ENCODE peak calls at places on chromosomes 3 and 15, in five cellular contexts. I, W, J, M and C are unnamed samples.

GRCh38 chr3:9793161-9793781 is 389 bp downstream of the ARPC4 start:
- DNase-seq in M (peak; percentile 16), J (peak; percentile 40), W (no peak), I (no peak), C (no peak)

GRCh38 chr3:180283251-180283650 is 246.5 kb upstream of the PEX5L start:
- DNase-seq in I (no peak), M (no peak), W (no peak), J (no peak), C (no peak)

GRCh38 chr3:66993082-66993481 is 5.0 kb upstream of the KBTBD8 start:
- DNase-seq in M (no peak), W (no peak), J (no peak), I (no peak), C (no peak)

GRCh38 chr3:115974940-115975339 is 351.6 kb downstream of the GAP43 start:
- DNase-seq in J (no peak), I (no peak), W (no peak), M (no peak), C (no peak)

GRCh38 chr3:98733778-98734281 is 29.3 kb upstream of the ST3GAL6 start:
- DNase-seq in J (peak; percentile 29), W (no peak), I (no peak), M (no peak), C (no peak)

GRCh38 chr3:136752046-136752326 is 192 bp downstream of the STAG1 start:
- DNase-seq in M (no peak), I (no peak), J (no peak), W (peak; percentile 16), C (no peak)

GRCh38 chr15:31970007-31970406 is 60.3 kb upstream of the CHRNA7 start:
- DNase-seq in J (no peak), M (no peak), I (no peak), W (no peak), C (no peak)

GRCh38 chr3:144264350-144264749 is 292.7 kb downstream of the DIPK2A start:
- DNase-seq in J (no peak), M (no peak), I (no peak), W (no peak), C (no peak)

GRCh38 chr3:154122096-154122911 is 1.1 kb downstream of the ARHGEF26 start:
- DNase-seq in I (no peak), M (no peak), J (no peak), W (no peak), C (no peak)

GRCh38 chr3:170128977-170129431 is 52.5 kb downstream of the PHC3 start:
- DNase-seq in I (no peak), M (no peak), J (no peak), W (no peak), C (no peak)

GRCh38 chr15:63054985-63055384 is 12.4 kb downstream of the TPM1 start:
- DNase-seq in M (no peak), I (no peak), J (no peak), W (no peak), C (no peak)

GRCh38 chr3:138776961-138777360 is 57.8 kb downstream of the PIK3CB start:
- DNase-seq in M (no peak), I (no peak), J (no peak), W (no peak), C (no peak)

GRCh38 chr3:65984975-65985374 is 53.7 kb downstream of the MAGI1 start:
- DNase-seq in W (no peak), M (no peak), I (no peak), J (no peak), C (no peak)

GRCh38 chr3:10273697-10274305 is 18.9 kb downstream of the GHRL start:
- DNase-seq in I (no peak), W (no peak), J (no peak), M (no peak), C (no peak)

GRCh38 chr3:170531557-170532335 is 54.1 kb downstream of the SLC7A14 start:
- DNase-seq in W (no peak), J (no peak), I (no peak), M (no peak), C (no peak)

GRCh38 chr3:194204036-194204792 is 68.3 kb downstream of the HES1 start:
- DNase-seq in I (no peak), M (peak; percentile 60), W (no peak), J (no peak), C (no peak)

GRCh38 chr15:84859143-84859542 is 25.3 kb upstream of the SLC28A1 start:
- DNase-seq in J (no peak), M (peak; percentile 90), I (no peak), W (no peak), C (no peak)

GRCh38 chr15:92087211-92087610 is 233.7 kb downstream of the SLCO3A1 start:
- DNase-seq in M (no peak), J (no peak), W (no peak), I (no peak), C (no peak)

GRCh38 chr3:196431193-196432136 is 762 bp downstream of the UBXN7 start:
- DNase-seq in M (peak; percentile 37), I (peak; percentile 33), J (peak; percentile 40), W (no peak), C (no peak)

GRCh38 chr15:61083781-61084134 is 145.3 kb downstream of the RORA start:
- DNase-seq in M (no peak), W (no peak), I (no peak), J (no peak), C (no peak)

GRCh38 chr3:100902572-100902971 is 90.6 kb downstream of the ABI3BP start:
- DNase-seq in W (no peak), J (peak; percentile 53), M (no peak), I (no peak), C (no peak)

GRCh38 chr15:43434436-43434835 is 58.5 kb downstream of the TP53BP1 start:
- DNase-seq in M (no peak), J (no peak), W (no peak), I (no peak), C (no peak)

GRCh38 chr3:121918779-121919483 is 24.7 kb downstream of the SLC15A2 start:
- DNase-seq in W (peak; percentile 13), I (no peak), J (no peak), M (peak; percentile 82), C (no peak)

GRCh38 chr15:33098082-33099058 is 96.1 kb downstream of the FMN1 start:
- DNase-seq in I (no peak), W (no peak), J (peak; percentile 95), M (peak; percentile 23), C (no peak)

DNA sequence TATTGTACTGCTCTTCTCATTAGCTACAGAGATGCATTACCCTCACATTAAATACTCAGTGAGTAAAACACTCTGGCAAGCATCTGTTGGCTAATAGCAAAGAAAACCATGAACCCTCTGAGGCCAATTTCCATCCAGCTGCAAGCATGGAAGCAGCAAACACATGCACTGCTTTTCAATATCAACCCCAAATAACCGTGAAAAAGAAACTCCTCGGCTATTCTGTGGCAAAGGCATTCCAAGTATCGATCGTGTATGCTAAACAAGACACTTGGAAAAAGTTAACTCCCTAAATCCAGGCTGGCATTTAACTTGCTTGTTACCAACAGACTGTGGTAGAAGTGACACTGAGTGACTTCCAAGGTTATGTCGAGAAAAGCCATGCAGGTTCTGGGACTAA is 67.0 kb downstream of the PEAK1 start:
- DNase-seq in M (no peak), J (no peak), W (no peak), I (no peak), C (no peak)
- TF ChIP-seq CTCF in M (no peak), J (no peak), W (no peak), I (no peak), C (no peak)

DNA sequence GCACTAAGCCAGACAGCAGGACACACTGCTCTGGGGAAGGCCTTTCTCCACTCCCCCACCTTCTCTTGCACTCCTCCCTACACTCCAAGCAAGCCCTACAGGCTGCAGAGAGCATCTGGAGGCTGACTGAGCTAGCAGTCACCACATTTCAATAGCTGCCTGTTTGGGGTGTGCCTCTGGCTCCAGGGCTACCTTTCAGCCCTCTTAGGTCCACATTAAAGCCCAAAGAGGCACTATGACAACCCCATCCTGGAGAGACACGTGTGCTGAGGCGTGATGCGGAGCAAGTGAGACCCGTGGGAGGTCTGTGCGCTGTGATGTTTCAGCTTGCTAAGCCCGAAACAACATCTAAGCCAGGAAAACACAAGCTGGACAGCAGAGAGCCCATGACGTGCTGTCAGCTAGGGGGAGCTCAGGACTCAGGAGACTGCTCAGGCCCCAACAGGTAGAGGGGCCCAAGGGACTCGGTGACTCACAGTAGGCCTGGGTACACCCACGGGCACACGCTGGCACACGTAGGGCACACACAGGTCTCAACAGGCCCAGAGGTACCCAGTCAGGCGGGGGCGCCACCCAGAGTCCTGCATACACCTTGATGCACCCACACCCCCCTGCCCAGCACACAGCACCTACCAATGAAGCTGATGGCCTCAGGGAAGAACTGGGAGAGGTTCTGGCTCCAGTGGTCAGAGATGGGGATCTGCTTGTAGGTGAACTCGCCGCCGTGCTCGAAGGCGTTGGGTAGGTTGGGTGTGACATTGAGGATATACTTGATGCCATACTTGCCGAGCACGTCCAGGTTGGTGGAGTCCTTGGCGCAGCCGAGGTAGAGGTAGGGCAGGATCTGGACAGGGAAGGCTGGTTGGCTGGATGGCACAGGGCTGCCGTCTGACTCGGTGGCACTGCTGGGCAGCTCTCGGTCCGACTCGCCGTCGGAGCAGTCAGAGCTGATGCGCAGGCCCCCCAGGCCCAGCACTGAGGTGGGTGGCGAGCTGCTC is 2.8 kb downstream of the DUSP7 start:
- DNase-seq in I (peak; percentile 43), J (no peak), W (no peak), M (peak; percentile 45), C (no peak)
- TF ChIP-seq CTCF in I (no peak), J (peak; percentile 59), W (peak; percentile 27), M (peak; percentile 20), C (peak; percentile 26)

GRCh38 chr3:25576836-25577454 is 87.8 kb downstream of the TOP2B start:
- DNase-seq in M (no peak), J (no peak), I (no peak), W (no peak), C (no peak)
- TF ChIP-seq CTCF in M (no peak), J (peak; percentile 27), I (no peak), W (no peak), C (no peak)

GRCh38 chr15:67397139-67397538 is 123.8 kb upstream of the C15orf61 start:
- DNase-seq in I (no peak), W (no peak), J (no peak), M (no peak), C (no peak)
- TF ChIP-seq CTCF in I (no peak), W (peak; percentile 27), J (no peak), M (no peak), C (no peak)

DNA sequence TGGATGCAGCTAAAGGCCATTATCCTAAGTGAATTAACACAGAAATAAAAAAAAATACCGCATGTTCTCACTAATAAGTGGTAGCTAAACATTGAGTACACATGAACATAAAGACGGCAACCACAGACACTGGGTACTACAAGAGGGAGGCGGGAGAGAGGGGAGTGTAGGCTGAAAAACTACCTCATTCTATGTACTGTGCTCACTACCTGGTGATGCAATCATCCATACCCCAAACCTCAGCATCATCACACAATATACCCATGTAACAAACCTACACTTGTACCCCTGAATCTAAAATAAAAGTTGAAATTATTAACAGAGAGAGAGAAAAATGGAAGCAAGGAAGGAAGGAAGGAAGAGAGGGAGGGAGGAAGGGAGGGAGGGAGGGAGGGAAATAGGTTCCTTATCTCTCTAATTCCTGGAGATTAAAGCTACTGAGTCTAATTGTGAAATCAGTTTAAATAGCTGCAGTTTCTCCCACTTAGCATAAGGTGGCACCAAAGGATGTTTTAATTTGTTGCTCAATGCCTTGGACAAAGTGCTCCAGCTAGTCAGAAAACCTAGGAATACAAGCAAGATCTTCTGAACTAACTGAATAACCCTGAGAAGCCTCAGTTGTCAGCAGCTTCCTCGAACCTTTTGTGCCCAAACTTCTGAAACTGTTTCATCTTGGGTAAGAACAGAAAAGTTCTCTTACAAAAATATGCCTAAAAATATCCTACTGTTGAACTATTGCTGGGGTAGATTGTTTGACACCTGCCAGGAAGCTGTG is 79.4 kb upstream of the ATP11B start:
- DNase-seq in I (no peak), M (peak; percentile 24), J (peak; percentile 54), W (peak; percentile 36), C (peak; percentile 37)
- TF ChIP-seq CTCF in I (peak; percentile 76), M (peak; percentile 92), J (peak; percentile 63), W (peak; percentile 62), C (peak; percentile 77)

GRCh38 chr3:58005662-58006061 is 2.6 kb upstream of the FLNB start:
- DNase-seq in I (no peak), M (peak; percentile 60), W (no peak), J (peak; percentile 66), C (no peak)
- TF ChIP-seq CTCF in I (no peak), M (no peak), W (no peak), J (no peak), C (no peak)